ENCODE peak calls at places on chromosomes 5 and 9, in ten cellular contexts. K is H9, O is colonic mucosa, E is IMR-90, M is endodermal cell, W is PC-3, I is K562, U is kidney, X is SK-N-SH, P is HepG2. C is an unnamed sample.

GRCh38 chr9:136313111-136314055 is 9.5 kb upstream of the CCDC187 start:
- DNase-seq in K (no peak), O (no peak), E (no peak), M (no peak), W (no peak), I (no peak), U (peak), X (no peak), P (no peak), C (no peak)

GRCh38 chr9:133230093-133230492 is 21.0 kb upstream of the OBP2B start:
- DNase-seq in K (no peak), O (no peak), E (no peak), M (no peak), W (no peak), I (no peak), U (no peak), X (no peak), P (no peak), C (no peak)

GRCh38 chr5:151285683-151286082 is 17.9 kb downstream of the SLC36A3 start:
- DNase-seq in K (no peak), O (no peak), E (no peak), M (no peak), W (no peak), I (no peak), U (no peak), X (no peak), P (no peak), C (no peak)

GRCh38 chr9:127586537-127586936 is 25.5 kb upstream of the STXBP1 start:
- DNase-seq in K (peak), O (peak), E (peak), M (peak), W (peak), I (peak), U (peak), X (peak), P (peak), C (peak)

GRCh38 chr5:81854485-81854884 is 103.6 kb upstream of the SSBP2 start:
- DNase-seq in K (no peak), O (no peak), E (no peak), M (no peak), W (no peak), I (peak), U (no peak), X (no peak), P (no peak), C (no peak)

GRCh38 chr5:157857821-157858526 is 971 bp downstream of the CLINT1 start:
- DNase-seq in K (no peak), O (no peak), E (peak), M (no peak), W (peak), I (peak), U (no peak), X (no peak), P (no peak), C (peak)

GRCh38 chr9:121350993-121351561 is 19.0 kb downstream of the STOM start:
- DNase-seq in K (no peak), O (peak), E (peak), M (no peak), W (peak), I (peak), U (peak), X (peak), P (no peak), C (peak)

GRCh38 chr5:135079282-135079681 is 45.3 kb upstream of the PITX1 start:
- DNase-seq in K (no peak), O (no peak), E (no peak), M (no peak), W (no peak), I (no peak), U (no peak), X (no peak), P (no peak), C (no peak)

GRCh38 chr5:76547242-76547890 is 75.8 kb downstream of the F2RL2 start:
- DNase-seq in K (no peak), O (peak), E (no peak), M (no peak), W (no peak), I (no peak), U (no peak), X (no peak), P (no peak), C (no peak)

GRCh38 chr5:76546497-76547102 is 76.6 kb downstream of the F2RL2 start:
- DNase-seq in K (no peak), O (no peak), E (no peak), M (no peak), W (no peak), I (no peak), U (no peak), X (no peak), P (peak), C (no peak)

GRCh38 chr5:76547891-76548524 is 75.2 kb downstream of the F2RL2 start:
- DNase-seq in K (no peak), O (no peak), E (no peak), M (no peak), W (no peak), I (no peak), U (no peak), X (no peak), P (no peak), C (no peak)

GRCh38 chr5:76545184-76545583 is 78.0 kb downstream of the F2RL2 start:
- DNase-seq in K (no peak), O (peak), E (no peak), M (no peak), W (no peak), I (no peak), U (no peak), X (no peak), P (no peak), C (no peak)

DNA sequence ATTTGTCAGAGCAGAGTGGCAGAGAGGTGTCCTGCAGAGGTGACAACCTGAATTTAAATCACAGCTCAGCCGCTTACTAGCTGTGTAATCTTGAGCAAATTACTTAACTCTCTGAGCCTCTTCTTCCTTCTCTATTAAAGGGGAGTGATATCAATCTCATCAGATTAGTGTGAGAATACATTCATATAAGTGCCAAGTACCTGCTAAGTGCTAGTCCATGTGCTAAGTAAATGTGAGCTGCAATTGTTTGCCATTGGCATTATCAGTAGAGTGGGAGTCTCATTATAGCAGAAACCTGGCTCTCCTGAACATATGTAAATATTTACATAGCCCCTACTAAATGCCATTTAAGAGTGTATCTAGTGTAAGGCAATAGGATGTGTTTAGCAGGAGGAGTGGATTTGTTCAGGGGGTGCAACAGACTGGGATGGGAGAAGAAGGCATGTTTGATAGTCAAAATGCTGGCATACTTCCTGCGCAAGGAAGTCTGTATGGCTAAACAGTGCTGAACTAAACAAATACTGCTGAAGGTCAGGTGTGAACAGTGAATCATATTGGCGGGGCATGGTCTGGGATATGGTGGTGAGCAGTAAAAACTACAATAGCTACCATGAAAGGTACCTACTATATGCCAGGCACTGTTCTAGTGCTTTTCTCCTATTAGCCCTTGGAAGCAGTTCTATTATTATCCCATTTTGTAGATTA is 74.5 kb downstream of the F2RL2 start:
- DNase-seq in K (no peak), O (peak), E (no peak), M (no peak), W (no peak), I (no peak), U (no peak), X (no peak), P (peak), C (no peak)
- H3K9ac ChIP-seq in K (no peak), O (no peak), E (no peak), M (no peak), W (no peak), I (no peak), U (no peak), X (no peak), P (no peak), C (no peak)

DNA sequence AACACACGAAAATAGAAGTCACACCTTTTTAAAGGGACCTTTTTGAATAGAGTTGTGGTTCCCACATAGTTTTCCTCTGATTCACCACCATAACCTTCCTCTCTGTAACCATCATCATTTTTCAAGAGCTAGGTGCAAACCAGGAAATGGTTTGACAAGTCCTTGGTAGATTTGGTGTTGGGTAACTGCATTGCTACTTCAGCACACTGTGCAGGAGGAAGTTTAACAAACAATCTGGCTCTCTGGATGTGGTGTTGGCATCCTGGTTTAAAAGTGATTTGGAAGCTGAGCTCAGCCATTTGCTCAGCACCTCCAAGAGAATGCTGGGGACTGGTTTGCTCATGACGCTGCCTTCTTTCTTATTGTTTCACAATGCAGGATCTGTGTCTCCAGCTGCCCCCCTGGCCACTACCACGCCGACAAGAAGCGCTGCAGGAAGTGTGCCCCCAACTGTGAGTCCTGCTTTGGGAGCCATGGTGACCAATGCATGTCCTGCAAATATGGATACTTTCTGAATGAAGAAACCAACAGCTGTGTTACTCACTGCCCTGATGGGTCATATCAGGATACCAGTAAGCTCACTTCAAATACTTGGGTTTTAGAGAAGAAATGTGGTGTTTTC is 213.1 kb downstream of the RFK start:
- DNase-seq in K (no peak), O (no peak), E (peak), M (peak), W (peak), I (no peak), U (no peak), X (no peak), P (no peak), C (peak)
- TF ChIP-seq CTCF in K (no peak), O (no peak), E (no peak), M (no peak), W (no peak), I (no peak), U (no peak), X (no peak), P (no peak), C (no peak)

DNA sequence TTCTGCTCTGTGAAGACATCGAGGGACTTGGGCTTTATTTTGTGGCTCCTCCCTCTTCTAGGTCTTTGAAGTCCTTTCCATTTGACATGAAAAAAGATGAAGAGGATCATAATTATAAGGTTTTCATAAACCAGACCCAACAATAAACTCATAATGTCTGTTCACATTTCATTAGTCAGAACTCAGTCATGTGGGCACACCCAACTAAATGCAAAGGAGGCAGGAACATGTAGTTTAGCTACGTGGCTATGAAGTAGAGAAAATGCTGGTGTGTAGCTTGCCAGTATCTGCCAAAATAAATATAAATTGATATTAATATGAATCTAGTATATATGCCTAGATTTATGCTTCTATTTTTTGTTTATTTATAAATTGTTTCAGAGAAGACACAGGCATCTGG is 394.0 kb upstream of the C9orf72 start:
- DNase-seq in K (no peak), O (no peak), E (no peak), M (no peak), W (peak), I (no peak), U (no peak), X (no peak), P (no peak), C (no peak)
- H3K9ac ChIP-seq in K (no peak), O (no peak), E (no peak), M (no peak), W (no peak), I (no peak), U (no peak), X (no peak), P (no peak), C (no peak)

GRCh38 chr5:97088774-97089148 is 53.6 kb downstream of the LIX1 start:
- DNase-seq in K (no peak), O (no peak), E (no peak), M (no peak), W (no peak), I (peak), U (no peak), X (no peak), P (no peak), C (no peak)
- TF ChIP-seq CTCF in K (no peak), O (no peak), E (no peak), M (no peak), W (no peak), I (no peak), U (no peak), X (no peak), P (no peak), C (no peak)

GRCh38 chr5:51385214-51385613 is 2.0 kb downstream of the ISL1 start:
- DNase-seq in K (no peak), O (no peak), E (no peak), M (no peak), W (no peak), I (no peak), U (no peak), X (peak), P (no peak), C (no peak)
- H3K9ac ChIP-seq in K (no peak), O (no peak), E (no peak), M (no peak), W (peak), I (no peak), U (no peak), X (peak), P (no peak), C (no peak)

GRCh38 chr9:7273575-7273974 is 515.8 kb downstream of the KDM4C start:
- DNase-seq in K (no peak), O (no peak), E (peak), M (no peak), W (peak), I (peak), U (no peak), X (no peak), P (no peak), C (peak)
- TF ChIP-seq CTCF in K (peak), O (no peak), E (peak), M (peak), W (peak), I (peak), U (no peak), X (peak), P (peak), C (peak)

GRCh38 chr5:9115093-9115492 is 430.8 kb downstream of the SEMA5A start:
- DNase-seq in K (no peak), O (no peak), E (no peak), M (no peak), W (no peak), I (no peak), U (no peak), X (no peak), P (no peak), C (no peak)

GRCh38 chr5:9108156-9108555 is 437.7 kb downstream of the SEMA5A start:
- DNase-seq in K (no peak), O (no peak), E (peak), M (no peak), W (no peak), I (no peak), U (no peak), X (peak), P (no peak), C (no peak)

GRCh38 chr5:9112520-9113291 is 433.2 kb downstream of the SEMA5A start:
- DNase-seq in K (no peak), O (no peak), E (peak), M (no peak), W (no peak), I (no peak), U (no peak), X (no peak), P (no peak), C (peak)
- H3K9ac ChIP-seq in K (no peak), O (no peak), E (no peak), M (no peak), W (no peak), I (no peak), U (no peak), X (no peak), P (no peak), C (no peak)

GRCh38 chr5:35736280-35736679 is 118.6 kb downstream of the SPEF2 start:
- DNase-seq in K (no peak), O (no peak), E (peak), M (no peak), W (peak), I (no peak), U (no peak), X (no peak), P (no peak), C (no peak)
- TF ChIP-seq CTCF in K (no peak), O (no peak), E (no peak), M (no peak), W (no peak), I (no peak), U (no peak), X (no peak), P (no peak), C (no peak)